ENCODE peak calls at places on chromosome 14, in seven cellular contexts. R is SHP77; S is progenitor cell of endocrine pancreas; A is AG09309; I is NCI-H1092 treated with DMSO at 0.1 percent for 48 hours; H is AG08396; Q is stimulated activated naive B cell treated with anti-CD40 and anti-IgM and Interleukin-4, amounts not matched to agents 10 μg/mL and 1 μg/mL and 100 μg/mL, for 72 hours. O is an unnamed sample.

GRCh38 chr14:103204852-103205540 is 81.7 kb downstream of the TNFAIP2 start:
- DNase-seq in R (no peak), I (no peak), H (no peak), S (no peak), Q (no peak), A (no peak), O (no peak)

GRCh38 chr14:83255015-83255726 is 1721.5 kb upstream of the SEL1L start:
- DNase-seq in H (no peak), R (no peak), Q (no peak), A (no peak), I (no peak), S (no peak), O (no peak)

GRCh38 chr14:37968664-37969225 is 239.0 kb upstream of the SSTR1 start:
- DNase-seq in R (no peak), H (no peak), I (no peak), Q (no peak), S (no peak), A (no peak), O (no peak)

GRCh38 chr14:75518625-75519024 is 3.6 kb upstream of the BATF start:
- DNase-seq in I (no peak), A (no peak), Q (no peak), S (no peak), R (peak), H (no peak), O (no peak)

GRCh38 chr14:103871596-103872480 is 24.5 kb upstream of the PPP1R13B start:
- DNase-seq in A (no peak), I (no peak), R (no peak), H (no peak), S (peak), Q (peak), O (no peak)

GRCh38 chr14:70920608-70921007 is 13.3 kb downstream of the PCNX1 start:
- DNase-seq in Q (no peak), S (no peak), H (no peak), A (no peak), I (no peak), R (no peak), O (no peak)

GRCh38 chr14:96167224-96168148 is 37.2 kb upstream of the BDKRB2 start:
- DNase-seq in I (no peak), H (peak), S (no peak), A (peak), R (no peak), Q (no peak), O (no peak)

GRCh38 chr14:100486025-100486828 is 101.0 kb downstream of the BEGAIN start:
- DNase-seq in R (peak), H (peak), Q (peak), S (peak), A (peak), I (no peak), O (no peak)

GRCh38 chr14:80941241-80942157 is at the start of gene CEP128:
- DNase-seq in Q (peak), I (peak), H (peak), S (peak), A (peak), R (peak), O (peak)